ENCODE peak calls at places on chromosomes 2 and 18, in ten cellular contexts. One of them, this sample, is unnamed.

GRCh38 chr2:120238728-120239487 is 13.7 kb upstream of the RALB start:
- DNase-seq in heart right ventricle: no peak
- DNase-seq in AG04450: no peak
- DNase-seq in natural killer cell: no peak
- DNase-seq in gastrocnemius medialis: no peak
- DNase-seq in fibroblast of lung: peak
- DNase-seq in endothelial cell of umbilical vein: peak
- DNase-seq in Caco-2: peak
- DNase-seq in AG10803: peak
- DNase-seq in tibial artery: peak
- DNase-seq in this sample: no peak

GRCh38 chr18:49669403-49669802 is 107.5 kb downstream of the LIPG start:
- DNase-seq in Caco-2: no peak
- DNase-seq in AG04450: no peak
- DNase-seq in fibroblast of lung: no peak
- DNase-seq in natural killer cell: no peak
- DNase-seq in AG10803: no peak
- DNase-seq in endothelial cell of umbilical vein: no peak
- DNase-seq in tibial artery: no peak
- DNase-seq in gastrocnemius medialis: no peak
- DNase-seq in heart right ventricle: no peak
- DNase-seq in this sample: no peak

GRCh38 chr2:102664439-102665042 is 45.2 kb downstream of the SLC9A2 start:
- DNase-seq in Caco-2: peak
- DNase-seq in gastrocnemius medialis: no peak
- DNase-seq in AG04450: no peak
- DNase-seq in endothelial cell of umbilical vein: no peak
- DNase-seq in heart right ventricle: no peak
- DNase-seq in AG10803: peak
- DNase-seq in tibial artery: no peak
- DNase-seq in natural killer cell: no peak
- DNase-seq in fibroblast of lung: no peak
- DNase-seq in this sample: no peak

GRCh38 chr18:61859118-61859517 is 33.7 kb downstream of the RNF152 start:
- DNase-seq in Caco-2: no peak
- DNase-seq in endothelial cell of umbilical vein: no peak
- DNase-seq in natural killer cell: no peak
- DNase-seq in heart right ventricle: no peak
- DNase-seq in gastrocnemius medialis: no peak
- DNase-seq in AG04450: no peak
- DNase-seq in tibial artery: no peak
- DNase-seq in AG10803: no peak
- DNase-seq in fibroblast of lung: no peak
- DNase-seq in this sample: peak

GRCh38 chr2:106575955-106576354 is 88.8 kb downstream of the CD8B2 start:
- DNase-seq in endothelial cell of umbilical vein: no peak
- DNase-seq in AG04450: no peak
- DNase-seq in natural killer cell: no peak
- DNase-seq in Caco-2: no peak
- DNase-seq in AG10803: peak
- DNase-seq in fibroblast of lung: peak
- DNase-seq in tibial artery: peak
- DNase-seq in gastrocnemius medialis: no peak
- DNase-seq in heart right ventricle: peak
- DNase-seq in this sample: peak

GRCh38 chr2:210003394-210003793 is 956 bp downstream of the RPE start:
- DNase-seq in AG04450: no peak
- DNase-seq in heart right ventricle: no peak
- DNase-seq in AG10803: peak
- DNase-seq in fibroblast of lung: peak
- DNase-seq in Caco-2: no peak
- DNase-seq in endothelial cell of umbilical vein: no peak
- DNase-seq in gastrocnemius medialis: no peak
- DNase-seq in tibial artery: no peak
- DNase-seq in natural killer cell: no peak
- DNase-seq in this sample: no peak

GRCh38 chr2:109272461-109272860 is 143.5 kb downstream of the SH3RF3 start:
- DNase-seq in fibroblast of lung: no peak
- DNase-seq in heart right ventricle: no peak
- DNase-seq in natural killer cell: no peak
- DNase-seq in endothelial cell of umbilical vein: no peak
- DNase-seq in tibial artery: no peak
- DNase-seq in gastrocnemius medialis: no peak
- DNase-seq in AG04450: no peak
- DNase-seq in Caco-2: no peak
- DNase-seq in AG10803: no peak
- DNase-seq in this sample: no peak

GRCh38 chr2:22907330-22907729 is 477.6 kb upstream of the KLHL29 start:
- DNase-seq in AG04450: no peak
- DNase-seq in AG10803: no peak
- DNase-seq in heart right ventricle: no peak
- DNase-seq in gastrocnemius medialis: no peak
- DNase-seq in natural killer cell: no peak
- DNase-seq in fibroblast of lung: no peak
- DNase-seq in endothelial cell of umbilical vein: no peak
- DNase-seq in tibial artery: no peak
- DNase-seq in Caco-2: no peak
- DNase-seq in this sample: no peak

GRCh38 chr2:1623906-1624445 is 120.3 kb downstream of the PXDN start:
- DNase-seq in AG04450: no peak
- DNase-seq in heart right ventricle: no peak
- DNase-seq in natural killer cell: no peak
- DNase-seq in tibial artery: no peak
- DNase-seq in Caco-2: no peak
- DNase-seq in fibroblast of lung: no peak
- DNase-seq in gastrocnemius medialis: no peak
- DNase-seq in AG10803: no peak
- DNase-seq in endothelial cell of umbilical vein: no peak
- DNase-seq in this sample: no peak

GRCh38 chr2:67883316-67884080 is 179.3 kb downstream of the C1D start:
- DNase-seq in tibial artery: no peak
- DNase-seq in AG10803: no peak
- DNase-seq in natural killer cell: no peak
- DNase-seq in Caco-2: no peak
- DNase-seq in fibroblast of lung: no peak
- DNase-seq in heart right ventricle: no peak
- DNase-seq in AG04450: no peak
- DNase-seq in endothelial cell of umbilical vein: peak
- DNase-seq in gastrocnemius medialis: no peak
- DNase-seq in this sample: no peak

GRCh38 chr2:176129825-176130152 is 284 bp downstream of the HOXD8 start:
- DNase-seq in AG04450: no peak
- DNase-seq in tibial artery: no peak
- DNase-seq in fibroblast of lung: no peak
- DNase-seq in natural killer cell: no peak
- DNase-seq in Caco-2: no peak
- DNase-seq in gastrocnemius medialis: no peak
- DNase-seq in AG10803: no peak
- DNase-seq in heart right ventricle: no peak
- DNase-seq in endothelial cell of umbilical vein: no peak
- DNase-seq in this sample: no peak

GRCh38 chr2:188974184-188974583 is at the start of gene COL3A1:
- DNase-seq in heart right ventricle: peak
- DNase-seq in gastrocnemius medialis: no peak
- DNase-seq in endothelial cell of umbilical vein: peak
- DNase-seq in fibroblast of lung: peak
- DNase-seq in Caco-2: no peak
- DNase-seq in AG10803: peak
- DNase-seq in natural killer cell: no peak
- DNase-seq in tibial artery: peak
- DNase-seq in AG04450: peak
- DNase-seq in this sample: peak

GRCh38 chr18:8754995-8755955 is 49.9 kb downstream of the MTCL1 start:
- DNase-seq in natural killer cell: no peak
- DNase-seq in fibroblast of lung: peak
- DNase-seq in AG10803: peak
- DNase-seq in tibial artery: no peak
- DNase-seq in heart right ventricle: no peak
- DNase-seq in Caco-2: no peak
- DNase-seq in AG04450: no peak
- DNase-seq in gastrocnemius medialis: no peak
- DNase-seq in endothelial cell of umbilical vein: no peak
- DNase-seq in this sample: no peak

GRCh38 chr2:110101280-110101844 is 14.3 kb downstream of the MALL start:
- DNase-seq in tibial artery: peak
- DNase-seq in fibroblast of lung: peak
- DNase-seq in endothelial cell of umbilical vein: peak
- DNase-seq in AG04450: peak
- DNase-seq in heart right ventricle: peak
- DNase-seq in Caco-2: no peak
- DNase-seq in AG10803: peak
- DNase-seq in gastrocnemius medialis: peak
- DNase-seq in natural killer cell: no peak
- DNase-seq in this sample: peak

GRCh38 chr2:106577252-106577651 is 90.1 kb downstream of the CD8B2 start:
- DNase-seq in endothelial cell of umbilical vein: no peak
- DNase-seq in natural killer cell: no peak
- DNase-seq in AG04450: no peak
- DNase-seq in AG10803: no peak
- DNase-seq in gastrocnemius medialis: no peak
- DNase-seq in tibial artery: no peak
- DNase-seq in heart right ventricle: no peak
- DNase-seq in Caco-2: no peak
- DNase-seq in fibroblast of lung: no peak
- DNase-seq in this sample: no peak

GRCh38 chr2:80719607-80720006 is 415.1 kb upstream of the LRRTM1 start:
- DNase-seq in endothelial cell of umbilical vein: no peak
- DNase-seq in tibial artery: no peak
- DNase-seq in natural killer cell: no peak
- DNase-seq in AG04450: no peak
- DNase-seq in fibroblast of lung: no peak
- DNase-seq in Caco-2: no peak
- DNase-seq in heart right ventricle: no peak
- DNase-seq in gastrocnemius medialis: no peak
- DNase-seq in AG10803: no peak
- DNase-seq in this sample: no peak

DNA sequence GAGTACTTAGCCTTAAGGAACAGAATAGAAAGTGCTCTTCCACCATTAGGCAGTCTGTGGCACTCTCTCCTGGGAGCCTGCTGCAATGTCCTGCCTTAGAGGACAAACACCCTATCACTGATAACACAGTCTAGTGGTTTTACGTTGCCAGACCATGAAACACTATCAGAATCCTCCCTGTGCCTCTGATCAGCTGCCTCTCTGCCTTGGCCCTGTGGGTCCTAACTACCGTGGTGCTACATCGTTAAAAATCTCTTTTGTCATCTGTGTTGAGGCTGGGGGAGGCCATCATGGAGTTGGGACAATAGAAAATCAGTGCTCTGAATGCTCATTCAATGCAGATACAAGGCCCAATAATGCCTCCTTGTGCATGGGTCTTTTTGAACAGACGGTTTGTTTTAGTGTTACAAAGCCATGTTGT is 11.9 kb upstream of the APCDD1 start:
- DNase-seq in Caco-2: no peak
- DNase-seq in heart right ventricle: no peak
- DNase-seq in AG10803: peak
- DNase-seq in fibroblast of lung: peak
- DNase-seq in AG04450: no peak
- DNase-seq in natural killer cell: no peak
- DNase-seq in gastrocnemius medialis: no peak
- DNase-seq in endothelial cell of umbilical vein: no peak
- DNase-seq in tibial artery: no peak
- DNase-seq in this sample: no peak
- TF ChIP-seq CTCF in Caco-2: peak
- TF ChIP-seq CTCF in heart right ventricle: peak
- TF ChIP-seq CTCF in AG10803: peak
- TF ChIP-seq CTCF in fibroblast of lung: no peak
- TF ChIP-seq CTCF in AG04450: no peak
- TF ChIP-seq CTCF in natural killer cell: no peak
- TF ChIP-seq CTCF in gastrocnemius medialis: no peak
- TF ChIP-seq CTCF in endothelial cell of umbilical vein: no peak
- TF ChIP-seq CTCF in tibial artery: peak
- TF ChIP-seq CTCF in this sample: no peak

GRCh38 chr18:77069482-77069881 is 63.1 kb downstream of the MBP start:
- DNase-seq in endothelial cell of umbilical vein: no peak
- DNase-seq in AG04450: no peak
- DNase-seq in AG10803: no peak
- DNase-seq in fibroblast of lung: no peak
- DNase-seq in gastrocnemius medialis: no peak
- DNase-seq in Caco-2: no peak
- DNase-seq in tibial artery: no peak
- DNase-seq in heart right ventricle: no peak
- DNase-seq in natural killer cell: no peak
- DNase-seq in this sample: no peak
- TF ChIP-seq CTCF in endothelial cell of umbilical vein: no peak
- TF ChIP-seq CTCF in AG04450: no peak
- TF ChIP-seq CTCF in AG10803: no peak
- TF ChIP-seq CTCF in fibroblast of lung: no peak
- TF ChIP-seq CTCF in gastrocnemius medialis: no peak
- TF ChIP-seq CTCF in Caco-2: no peak
- TF ChIP-seq CTCF in tibial artery: no peak
- TF ChIP-seq CTCF in heart right ventricle: no peak
- TF ChIP-seq CTCF in natural killer cell: no peak
- TF ChIP-seq CTCF in this sample: no peak

DNA sequence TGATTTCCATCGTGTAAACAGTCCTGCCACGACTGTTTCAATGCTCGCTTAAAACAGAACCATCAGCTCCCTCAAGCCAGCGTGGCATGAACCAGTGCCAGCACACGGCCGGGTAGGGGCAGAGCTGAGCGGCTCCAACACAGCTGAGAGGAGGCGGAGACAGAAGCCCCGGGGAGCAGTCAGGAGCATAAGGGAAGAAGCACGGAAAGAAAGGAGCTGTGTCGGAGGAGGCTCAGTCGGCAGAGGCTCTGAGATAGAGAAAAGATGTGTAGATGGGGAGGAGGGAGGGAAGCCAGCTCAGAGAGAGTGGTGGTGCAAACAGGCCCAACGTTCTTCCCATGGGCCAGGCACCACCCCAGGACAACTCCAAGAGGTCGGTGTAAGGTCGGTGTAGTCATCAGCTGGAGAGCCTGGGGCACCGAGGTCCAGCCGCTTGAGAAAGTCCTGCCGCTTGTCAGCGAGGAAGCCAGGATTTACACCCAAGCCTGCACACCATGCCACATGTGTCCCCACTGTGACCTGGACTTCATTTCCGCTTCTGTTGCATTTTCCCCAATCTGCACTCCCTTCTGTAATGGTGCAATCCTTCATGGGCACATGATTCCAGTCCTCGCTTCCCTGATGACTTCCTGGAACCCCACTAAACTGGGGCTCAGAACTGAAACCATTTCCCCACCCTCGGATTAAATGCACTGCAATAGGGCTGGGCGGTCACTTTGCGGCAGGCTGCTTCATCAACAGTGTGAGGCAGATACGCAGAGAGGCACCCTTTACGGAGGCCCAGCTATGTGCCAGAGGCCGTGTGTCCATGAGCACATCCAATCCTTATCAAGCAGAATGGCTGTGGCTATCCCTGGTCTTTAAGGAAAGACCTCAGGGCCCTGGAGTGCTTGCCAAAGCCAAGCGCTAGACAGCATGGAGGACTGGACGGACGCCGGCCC is 43.5 kb downstream of the CYP27C1 start:
- DNase-seq in gastrocnemius medialis: peak
- DNase-seq in tibial artery: peak
- DNase-seq in AG10803: peak
- DNase-seq in fibroblast of lung: peak
- DNase-seq in endothelial cell of umbilical vein: no peak
- DNase-seq in heart right ventricle: peak
- DNase-seq in natural killer cell: no peak
- DNase-seq in Caco-2: no peak
- DNase-seq in AG04450: no peak
- DNase-seq in this sample: no peak
- TF ChIP-seq CTCF in gastrocnemius medialis: no peak
- TF ChIP-seq CTCF in tibial artery: no peak
- TF ChIP-seq CTCF in AG10803: peak
- TF ChIP-seq CTCF in fibroblast of lung: no peak
- TF ChIP-seq CTCF in endothelial cell of umbilical vein: no peak
- TF ChIP-seq CTCF in heart right ventricle: no peak
- TF ChIP-seq CTCF in natural killer cell: no peak
- TF ChIP-seq CTCF in Caco-2: no peak
- TF ChIP-seq CTCF in AG04450: peak
- TF ChIP-seq CTCF in this sample: peak

GRCh38 chr2:115183144-115183543 is 740.7 kb downstream of the DPP10 start:
- DNase-seq in Caco-2: peak
- DNase-seq in gastrocnemius medialis: no peak
- DNase-seq in fibroblast of lung: no peak
- DNase-seq in AG10803: no peak
- DNase-seq in endothelial cell of umbilical vein: no peak
- DNase-seq in AG04450: no peak
- DNase-seq in tibial artery: no peak
- DNase-seq in heart right ventricle: no peak
- DNase-seq in natural killer cell: no peak
- DNase-seq in this sample: no peak
- TF ChIP-seq CTCF in Caco-2: peak
- TF ChIP-seq CTCF in gastrocnemius medialis: no peak
- TF ChIP-seq CTCF in fibroblast of lung: no peak
- TF ChIP-seq CTCF in AG10803: no peak
- TF ChIP-seq CTCF in endothelial cell of umbilical vein: no peak
- TF ChIP-seq CTCF in AG04450: no peak
- TF ChIP-seq CTCF in tibial artery: no peak
- TF ChIP-seq CTCF in heart right ventricle: no peak
- TF ChIP-seq CTCF in natural killer cell: no peak
- TF ChIP-seq CTCF in this sample: no peak